ENCODE peak calls at places on chromosomes 7 and 10, in four cellular contexts. U is NCI-H2171 treated with DMSO at 0.1 percent for 48 hours; D is mesenchymal stem cell; R is naive thymus-derived CD4-positive, alpha-beta T cell. W is an unnamed sample.
A peak's percentile ranks its signal among the peaks of the same experiment; 100 is the strongest.

GRCh38 chr10:87991946-87992345 is 128.5 kb downstream of the PTEN start:
- DNase-seq in U (no peak), D (no peak), R (no peak), W (no peak)

GRCh38 chr7:158861004-158861787 is 4.8 kb downstream of the DYNC2I1 start:
- DNase-seq in U (no peak), D (no peak), R (no peak), W (no peak)

GRCh38 chr10:58919927-58920654 is 256.4 kb upstream of the PHYHIPL start:
- DNase-seq in U (no peak), D (peak; percentile 52), R (no peak), W (no peak)

GRCh38 chr7:123417580-123417979 is 116.8 kb downstream of the IQUB start:
- DNase-seq in U (no peak), D (no peak), R (no peak), W (no peak)

GRCh38 chr7:112103246-112103645 is 103.0 kb downstream of the DOCK4 start:
- DNase-seq in U (no peak), D (peak; percentile 44), R (no peak), W (no peak)

GRCh38 chr10:98357208-98357836 is 57.7 kb downstream of the PYROXD2 start:
- DNase-seq in U (peak; percentile 5), D (peak; percentile 74), R (no peak), W (no peak)

GRCh38 chr7:35799846-35800717 is 775 bp upstream of the SEPTIN7 start:
- DNase-seq in U (peak; percentile 94), D (peak; percentile 91), R (no peak), W (no peak)

GRCh38 chr10:44193156-44193555 is 191.7 kb downstream of the CXCL12 start:
- DNase-seq in U (no peak), D (no peak), R (no peak), W (no peak)

GRCh38 chr10:34936061-34936460 is 121.0 kb upstream of the PARD3 start:
- DNase-seq in U (no peak), D (no peak), R (no peak), W (no peak)

GRCh38 chr10:68242051-68242450 is 10.1 kb upstream of the ATOH7 start:
- DNase-seq in U (no peak), D (no peak), R (no peak), W (no peak)

GRCh38 chr7:46775020-46775419 is 806.9 kb downstream of the TNS3 start:
- DNase-seq in U (no peak), D (no peak), R (no peak), W (no peak)

GRCh38 chr10:50582766-50583762 is 40.7 kb downstream of the SGMS1 start:
- DNase-seq in U (no peak), D (no peak), R (no peak), W (no peak)

GRCh38 chr7:106664343-106664742 is 3.4 kb upstream of the CCDC71L start:
- DNase-seq in U (no peak), D (no peak), R (no peak), W (no peak)

GRCh38 chr7:127713006-127713405 is 61.0 kb downstream of the SND1 start:
- DNase-seq in U (no peak), D (no peak), R (no peak), W (no peak)

GRCh38 chr7:92904292-92905131 is 68.1 kb upstream of the CDK6 start:
- DNase-seq in U (no peak), D (peak; percentile 90), R (peak; percentile 41), W (peak; percentile 70)

GRCh38 chr10:92517034-92517655 is 56.7 kb downstream of the IDE start:
- DNase-seq in U (peak; percentile 39), D (peak; percentile 82), R (peak; percentile 74), W (peak; percentile 72)

GRCh38 chr10:29496341-29497162 is 138.2 kb downstream of the SVIL start:
- DNase-seq in U (peak; percentile 40), D (peak; percentile 73), R (peak; percentile 36), W (peak; percentile 26)

GRCh38 chr10:127882801-127883459 is 9.8 kb downstream of the CLRN3 start:
- DNase-seq in U (no peak), D (no peak), R (no peak), W (no peak)

GRCh38 chr10:114393482-114393881 is 10.8 kb downstream of the AFAP1L2 start:
- DNase-seq in U (no peak), D (peak; percentile 78), R (no peak), W (no peak)

GRCh38 chr7:7706101-7706511 is 12.3 kb downstream of the RPA3 start:
- DNase-seq in U (no peak), D (no peak), R (no peak), W (no peak)

GRCh38 chr10:102678842-102679289 is 34.6 kb downstream of the TRIM8 start:
- DNase-seq in U (no peak), D (peak; percentile 78), R (no peak), W (no peak)

GRCh38 chr7:33892945-33893344 is 12.4 kb upstream of the BMPER start:
- DNase-seq in U (no peak), D (no peak), R (no peak), W (no peak)

GRCh38 chr10:3568983-3569382 is 216.0 kb downstream of the KLF6 start:
- DNase-seq in U (peak; percentile 68), D (no peak), R (no peak), W (no peak)

GRCh38 chr10:118927317-118927716 is 102.2 kb upstream of the NANOS1 start:
- DNase-seq in U (no peak), D (peak; percentile 9), R (no peak), W (no peak)

GRCh38 chr7:8442295-8442813 is 8.9 kb downstream of the NXPH1 start:
- DNase-seq in U (no peak), D (peak; percentile 6), R (no peak), W (no peak)

GRCh38 chr7:1192171-1192676 is 32.2 kb upstream of the ZFAND2A start:
- DNase-seq in U (no peak), D (peak; percentile 90), R (no peak), W (no peak)

GRCh38 chr7:45217358-45217757 is 59.8 kb downstream of the RAMP3 start:
- DNase-seq in U (no peak), D (no peak), R (no peak), W (no peak)

GRCh38 chr7:103637080-103637479 is 191.1 kb upstream of the SLC26A5 start:
- DNase-seq in U (no peak), D (peak; percentile 53), R (no peak), W (no peak)

GRCh38 chr10:80454526-80455460 is 683 bp downstream of the TSPAN14 start:
- DNase-seq in U (no peak), D (peak; percentile 57), R (no peak), W (peak; percentile 53)

GRCh38 chr10:31142026-31142425 is 110.4 kb upstream of the ZNF438 start:
- DNase-seq in U (no peak), D (peak; percentile 90), R (no peak), W (no peak)

GRCh38 chr10:94320285-94320914 is 42.3 kb downstream of the NOC3L start:
- DNase-seq in U (peak; percentile 41), D (peak; percentile 66), R (peak; percentile 44), W (peak; percentile 53)

GRCh38 chr10:64619068-64619467 is 1097.9 kb downstream of the REEP3 start:
- DNase-seq in U (no peak), D (no peak), R (no peak), W (no peak)

GRCh38 chr7:50304158-50304910 is at the start of gene IKZF1:
- DNase-seq in U (no peak), D (peak; percentile 7), R (peak; percentile 61), W (peak; percentile 66)

GRCh38 chr10:77716943-77717735 is 79.5 kb upstream of the KCNMA1 start:
- DNase-seq in U (peak; percentile 75), D (no peak), R (no peak), W (no peak)

GRCh38 chr7:35430547-35431153 is 176.8 kb upstream of the TBX20 start:
- DNase-seq in U (peak; percentile 29), D (no peak), R (no peak), W (no peak)

GRCh38 chr10:132231656-132232552 is 45.2 kb downstream of the DPYSL4 start:
- DNase-seq in U (no peak), D (no peak), R (peak; percentile 20), W (no peak)

GRCh38 chr7:20561908-20562307 is 53.6 kb upstream of the ABCB5 start:
- DNase-seq in U (no peak), D (no peak), R (no peak), W (no peak)

W was measured in CD4-positive, alpha-beta memory T cell.